ENCODE peak calls at places on chromosome 7, in nine cellular contexts. N, F, M, Z, P, R, S, T and K are unnamed samples.

GRCh38 chr7:139203992-139204391 is 27.0 kb upstream of the UBN2 start:
- DNase-seq in S (no peak), P (no peak), R (no peak), N (no peak), T (no peak), Z (no peak), F (no peak), M (no peak), K (no peak)

GRCh38 chr7:103811997-103812396 is 177.5 kb downstream of the RELN start:
- DNase-seq in N (no peak), S (no peak), M (no peak), P (no peak), F (no peak), Z (no peak), T (no peak), R (no peak), K (no peak)

GRCh38 chr7:158924956-158925355 is 68.6 kb downstream of the DYNC2I1 start:
- DNase-seq in F (no peak), Z (peak), M (no peak), S (no peak), R (no peak), N (no peak), T (no peak), P (peak), K (peak)

GRCh38 chr7:139153832-139154231 is 44.3 kb upstream of the ZC3HAV1 start:
- DNase-seq in F (no peak), Z (peak), S (no peak), R (no peak), M (no peak), N (no peak), P (no peak), T (no peak), K (peak)

GRCh38 chr7:103499976-103500375 is 54.0 kb upstream of the SLC26A5 start:
- DNase-seq in T (no peak), S (no peak), R (no peak), M (no peak), Z (no peak), P (no peak), F (no peak), N (no peak), K (no peak)

GRCh38 chr7:40717242-40717641 is 582.4 kb downstream of the SUGCT start:
- DNase-seq in M (no peak), T (peak), S (no peak), P (peak), Z (peak), N (peak), F (peak), R (no peak), K (no peak)

GRCh38 chr7:81447351-81447952 is 322.4 kb downstream of the HGF start:
- DNase-seq in P (peak), M (no peak), Z (peak), N (no peak), R (no peak), T (no peak), S (no peak), F (peak), K (peak)

GRCh38 chr7:6367701-6368211 is 80.0 kb downstream of the DAGLB start:
- DNase-seq in Z (peak), S (no peak), M (no peak), T (no peak), P (peak), N (no peak), F (no peak), R (no peak), K (no peak)

GRCh38 chr7:68688416-68689086 is 909.7 kb upstream of the AUTS2 start:
- DNase-seq in N (no peak), M (no peak), Z (peak), R (no peak), F (peak), P (no peak), T (no peak), S (no peak), K (no peak)

GRCh38 chr7:148348466-148348865 is 242.1 kb upstream of the C7orf33 start:
- DNase-seq in Z (no peak), N (no peak), P (no peak), R (no peak), M (no peak), S (no peak), F (no peak), T (no peak), K (no peak)

GRCh38 chr7:91767820-91768219 is 112.7 kb downstream of the MTERF1 start:
- DNase-seq in T (no peak), F (no peak), P (no peak), R (no peak), M (no peak), N (no peak), Z (no peak), S (no peak), K (no peak)

GRCh38 chr7:140863867-140864266 is 60.9 kb downstream of the BRAF start:
- DNase-seq in M (no peak), T (no peak), N (no peak), Z (no peak), F (no peak), P (no peak), S (no peak), R (no peak), K (no peak)

GRCh38 chr7:92834661-92835139 is 1.7 kb downstream of the CDK6 start:
- DNase-seq in T (no peak), F (peak), P (no peak), M (no peak), N (peak), Z (no peak), S (no peak), R (no peak), K (no peak)

GRCh38 chr7:71350680-71351079 is 218.7 kb downstream of the GALNT17 start:
- DNase-seq in P (no peak), S (no peak), F (no peak), M (no peak), N (no peak), Z (no peak), T (no peak), R (no peak), K (no peak)

GRCh38 chr7:33050425-33051318 is 11.9 kb downstream of the NT5C3A start:
- DNase-seq in T (no peak), R (peak), Z (peak), S (no peak), F (peak), M (no peak), N (no peak), P (peak), K (no peak)

GRCh38 chr7:108413782-108414492 is 42.3 kb downstream of the NRCAM start:
- DNase-seq in T (no peak), N (no peak), S (no peak), F (peak), R (no peak), P (no peak), Z (peak), M (no peak), K (peak)

GRCh38 chr7:123552641-123553040 is 5.0 kb downstream of the NDUFA5 start:
- DNase-seq in Z (no peak), F (no peak), P (no peak), R (no peak), M (no peak), T (no peak), S (no peak), N (no peak), K (no peak)

GRCh38 chr7:102992820-102993531 is 80.2 kb downstream of the LRRC17 start:
- DNase-seq in Z (peak), T (no peak), F (no peak), M (no peak), P (peak), S (no peak), N (no peak), R (no peak), K (peak)

GRCh38 chr7:106277976-106278375 is 6.8 kb downstream of the NAMPT start:
- DNase-seq in R (no peak), T (no peak), P (no peak), N (no peak), Z (peak), M (no peak), S (no peak), F (no peak), K (no peak)

GRCh38 chr7:3897430-3898385 is 596.7 kb downstream of the SDK1 start:
- DNase-seq in Z (peak), N (no peak), T (no peak), F (peak), M (no peak), P (no peak), R (peak), S (no peak), K (no peak)

GRCh38 chr7:130380861-130381455 is 664 bp downstream of the CPA1 start:
- DNase-seq in M (no peak), R (no peak), N (no peak), S (peak), T (peak), Z (no peak), P (no peak), F (no peak), K (no peak)

GRCh38 chr7:149633976-149634945 is 136.7 kb upstream of the ZNF746 start:
- DNase-seq in T (peak), Z (no peak), N (no peak), M (no peak), F (no peak), S (peak), P (no peak), R (no peak), K (no peak)

GRCh38 chr7:47414342-47415288 is 167.3 kb downstream of the TNS3 start:
- DNase-seq in R (no peak), Z (no peak), M (no peak), N (no peak), P (no peak), S (peak), F (no peak), T (no peak), K (no peak)

GRCh38 chr7:138716889-138717288 is 15.7 kb upstream of the SVOPL start:
- DNase-seq in N (no peak), P (no peak), T (no peak), Z (no peak), R (no peak), M (no peak), S (no peak), F (no peak), K (no peak)